ENCODE peak calls at places on chromosomes 5 and 9, in ten cellular contexts. M, G, V, A, T, I, X, Q, U and B are unnamed samples.

GRCh38 chr5:132495063-132495671 is 4.6 kb upstream of the IRF1 start:
- DNase-seq in M (peak), G (no peak), V (peak), A (peak), T (no peak), I (peak), X (peak), Q (no peak), U (peak), B (no peak)

GRCh38 chr5:102866315-102866693 is 111.2 kb downstream of the PAM start:
- DNase-seq in M (no peak), G (peak), V (no peak), A (no peak), T (no peak), I (no peak), X (no peak), Q (peak), U (no peak), B (no peak)

GRCh38 chr5:120538149-120538548 is 74.0 kb downstream of the PRR16 start:
- DNase-seq in M (no peak), G (peak), V (no peak), A (no peak), T (no peak), I (no peak), X (no peak), Q (no peak), U (no peak), B (no peak)

GRCh38 chr5:14131855-14132503 is 11.2 kb upstream of the TRIO start:
- DNase-seq in M (no peak), G (no peak), V (no peak), A (no peak), T (no peak), I (no peak), X (no peak), Q (no peak), U (no peak), B (no peak)

GRCh38 chr5:173883347-173883924 is 4.7 kb upstream of the CPEB4 start:
- DNase-seq in M (no peak), G (no peak), V (no peak), A (no peak), T (no peak), I (no peak), X (no peak), Q (no peak), U (no peak), B (no peak)

GRCh38 chr9:96217756-96218693 is 84.0 kb downstream of the HSD17B3 start:
- DNase-seq in M (peak), G (peak), V (peak), A (peak), T (no peak), I (peak), X (peak), Q (peak), U (peak), B (peak)

GRCh38 chr5:142551242-142552067 is 134.4 kb downstream of the FGF1 start:
- DNase-seq in M (no peak), G (peak), V (no peak), A (peak), T (no peak), I (no peak), X (no peak), Q (no peak), U (no peak), B (no peak)

GRCh38 chr9:33452828-33453271 is 5.5 kb upstream of the AQP3 start:
- DNase-seq in M (peak), G (peak), V (peak), A (peak), T (peak), I (no peak), X (peak), Q (peak), U (peak), B (no peak)

GRCh38 chr5:109373932-109374331 is 35.8 kb downstream of the PJA2 start:
- DNase-seq in M (no peak), G (no peak), V (no peak), A (no peak), T (no peak), I (no peak), X (no peak), Q (no peak), U (no peak), B (no peak)

GRCh38 chr5:74409166-74409706 is 231.3 kb downstream of the ENC1 start:
- DNase-seq in M (no peak), G (no peak), V (no peak), A (no peak), T (no peak), I (no peak), X (no peak), Q (no peak), U (peak), B (peak)

GRCh38 chr5:138789771-138790242 is 36.6 kb downstream of the CTNNA1 start:
- DNase-seq in M (no peak), G (peak), V (no peak), A (no peak), T (peak), I (no peak), X (no peak), Q (peak), U (no peak), B (no peak)

GRCh38 chr5:172748341-172748843 is 22.6 kb downstream of the DUSP1 start:
- DNase-seq in M (no peak), G (no peak), V (no peak), A (peak), T (no peak), I (no peak), X (no peak), Q (peak), U (peak), B (no peak)

GRCh38 chr5:32710335-32710858 is 724 bp upstream of the NPR3 start:
- DNase-seq in M (no peak), G (no peak), V (no peak), A (peak), T (no peak), I (no peak), X (peak), Q (peak), U (peak), B (no peak)

GRCh38 chr9:995776-996175 is 19.3 kb downstream of the DMRT3 start:
- DNase-seq in M (no peak), G (peak), V (no peak), A (no peak), T (no peak), I (no peak), X (no peak), Q (no peak), U (no peak), B (no peak)

GRCh38 chr5:57862471-57863282 is 380.1 kb upstream of the ACTBL2 start:
- DNase-seq in M (peak), G (peak), V (no peak), A (no peak), T (no peak), I (no peak), X (no peak), Q (no peak), U (no peak), B (no peak)

GRCh38 chr5:56525117-56525516 is 290.2 kb upstream of the MAP3K1 start:
- DNase-seq in M (no peak), G (peak), V (no peak), A (no peak), T (no peak), I (no peak), X (no peak), Q (peak), U (peak), B (no peak)

GRCh38 chr5:171337207-171337562 is 28.1 kb downstream of the TLX3 start:
- DNase-seq in M (no peak), G (no peak), V (no peak), A (no peak), T (no peak), I (no peak), X (no peak), Q (no peak), U (no peak), B (no peak)
- TF ChIP-seq CTCF in M (no peak), G (no peak), V (no peak), A (no peak), T (peak), I (no peak), X (no peak), Q (no peak), U (no peak), B (no peak)

GRCh38 chr9:127909839-127910273 is 7.0 kb downstream of the ST6GALNAC4 start:
- DNase-seq in M (no peak), G (no peak), V (no peak), A (no peak), T (no peak), I (no peak), X (peak), Q (no peak), U (no peak), B (no peak)

GRCh38 chr9:127905788-127906191 is 6.4 kb upstream of the ST6GALNAC6 start:
- DNase-seq in M (no peak), G (no peak), V (peak), A (no peak), T (no peak), I (no peak), X (peak), Q (no peak), U (peak), B (no peak)

GRCh38 chr9:127908660-127908926 is 8.2 kb downstream of the ST6GALNAC4 start:
- DNase-seq in M (no peak), G (no peak), V (no peak), A (no peak), T (no peak), I (no peak), X (no peak), Q (no peak), U (peak), B (no peak)

GRCh38 chr9:127910613-127911205 is 6.1 kb downstream of the ST6GALNAC4 start:
- DNase-seq in M (no peak), G (peak), V (no peak), A (no peak), T (no peak), I (no peak), X (peak), Q (peak), U (peak), B (no peak)

GRCh38 chr9:127907867-127908659 is 8.7 kb upstream of the ST6GALNAC6 start:
- DNase-seq in M (no peak), G (no peak), V (no peak), A (no peak), T (no peak), I (no peak), X (peak), Q (no peak), U (no peak), B (no peak)
- TF ChIP-seq POLR2A in M (no peak), G (no peak), V (no peak), A (no peak), T (no peak), I (no peak), X (no peak), Q (no peak), U (no peak), B (no peak)

GRCh38 chr9:136536721-136537241 is 9.1 kb downstream of the NOTCH1 start:
- DNase-seq in M (no peak), G (no peak), V (no peak), A (no peak), T (no peak), I (no peak), X (no peak), Q (no peak), U (no peak), B (no peak)
- TF ChIP-seq CTCF in M (no peak), G (no peak), V (no peak), A (no peak), T (no peak), I (no peak), X (no peak), Q (no peak), U (no peak), B (no peak)

GRCh38 chr9:130834371-130835311 is at the start of gene ABL1:
- DNase-seq in M (peak), G (peak), V (peak), A (peak), T (peak), I (peak), X (peak), Q (peak), U (peak), B (peak)
- TF ChIP-seq POLR2A in M (no peak), G (peak), V (no peak), A (no peak), T (no peak), I (no peak), X (peak), Q (peak), U (peak), B (no peak)

DNA sequence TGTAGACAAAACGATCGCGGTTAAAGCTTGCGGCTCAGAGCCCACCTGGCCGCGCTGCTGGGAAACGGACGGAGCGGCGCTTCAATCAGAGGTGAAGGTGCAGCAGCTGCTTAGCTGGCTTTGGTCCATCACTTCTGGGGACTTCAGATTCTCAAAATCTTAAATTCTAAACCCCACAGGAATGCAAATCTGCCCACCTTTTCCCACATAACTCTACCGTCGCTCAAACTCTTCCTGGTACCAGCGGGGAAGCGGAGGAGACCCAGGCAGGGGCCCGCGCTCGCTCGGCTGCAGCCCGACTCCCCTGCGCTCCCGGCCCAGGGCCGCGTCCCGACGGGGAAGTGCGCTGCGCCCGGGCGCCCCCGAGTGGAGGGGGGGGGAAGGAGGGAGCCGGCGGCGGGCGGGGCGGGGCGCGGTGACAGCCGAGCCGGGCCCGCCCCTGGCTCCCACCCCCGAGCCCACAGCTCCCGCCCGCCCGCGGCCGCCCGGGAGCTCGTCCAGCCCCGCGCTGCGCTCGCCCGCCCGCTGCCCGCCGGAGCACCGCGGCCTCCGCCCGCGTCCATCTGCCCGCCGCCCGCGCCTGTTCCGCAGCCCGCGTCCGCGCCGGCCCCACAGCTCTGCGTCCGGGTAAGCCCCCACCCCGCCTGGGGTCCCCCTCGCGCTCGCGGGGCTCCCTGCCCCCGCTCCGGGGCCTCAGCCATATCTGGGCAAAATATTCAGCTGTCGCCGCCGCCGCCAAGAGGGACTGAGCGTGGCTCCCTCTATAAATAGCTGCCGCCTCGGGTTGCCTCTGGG is at the start of gene TMOD1:
- DNase-seq in M (no peak), G (peak), V (peak), A (peak), T (peak), I (peak), X (peak), Q (peak), U (peak), B (peak)
- TF ChIP-seq CTCF in M (no peak), G (peak), V (no peak), A (peak), T (peak), I (peak), X (no peak), Q (no peak), U (no peak), B (no peak)

DNA sequence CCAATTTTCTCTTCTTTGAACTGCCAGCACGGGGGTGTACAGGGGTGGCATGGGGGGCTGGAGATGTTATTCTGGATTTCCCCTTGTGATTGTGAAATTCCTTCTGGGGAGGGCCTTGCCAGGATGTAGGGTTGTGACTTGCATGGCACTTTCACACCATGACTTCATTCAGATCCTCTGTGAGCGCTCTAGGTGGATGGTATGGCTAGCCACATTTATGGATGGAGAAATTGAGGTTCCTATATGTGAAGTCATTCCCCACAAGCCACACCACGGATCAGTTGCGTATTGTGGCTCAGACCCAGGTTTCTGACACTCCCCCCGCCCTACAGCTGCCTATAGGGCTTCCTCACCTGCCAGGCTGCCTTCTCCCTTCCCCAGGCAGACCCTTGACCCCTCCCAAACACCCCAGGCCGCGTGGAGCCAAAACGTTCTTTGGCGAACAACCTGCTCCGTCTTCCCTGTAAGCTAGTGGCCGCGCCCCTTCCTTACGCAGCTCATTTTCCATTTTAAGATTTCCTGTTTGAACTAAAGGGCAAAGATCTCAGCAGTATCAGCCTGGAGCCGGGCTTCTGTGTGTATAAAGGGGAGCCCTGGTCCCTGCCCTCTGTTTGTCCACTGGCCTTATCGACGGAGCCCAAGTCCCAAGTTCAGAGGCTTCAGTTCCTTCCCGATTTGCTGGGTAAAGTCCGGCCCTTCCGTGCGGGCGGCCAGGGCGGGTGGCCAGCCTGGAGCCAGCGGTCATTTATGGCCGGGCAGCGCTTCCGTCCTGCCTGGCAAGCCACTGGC is 97.8 kb upstream of the KLF4 start:
- DNase-seq in M (peak), G (no peak), V (no peak), A (peak), T (no peak), I (no peak), X (peak), Q (peak), U (peak), B (no peak)
- TF ChIP-seq POLR2A in M (no peak), G (no peak), V (no peak), A (no peak), T (no peak), I (no peak), X (peak), Q (no peak), U (peak), B (no peak)

GRCh38 chr9:111524731-111525055 is 286 bp upstream of the ZNF483 start:
- DNase-seq in M (no peak), G (no peak), V (no peak), A (no peak), T (no peak), I (no peak), X (no peak), Q (no peak), U (no peak), B (no peak)

GRCh38 chr9:111531716-111532115 is 6.7 kb downstream of the ZNF483 start:
- DNase-seq in M (no peak), G (no peak), V (no peak), A (no peak), T (no peak), I (no peak), X (no peak), Q (no peak), U (no peak), B (no peak)

GRCh38 chr9:111525056-111525977 is at the start of gene ZNF483:
- DNase-seq in M (peak), G (peak), V (peak), A (peak), T (peak), I (peak), X (peak), Q (peak), U (peak), B (no peak)

GRCh38 chr9:111529787-111530186 is 4.8 kb downstream of the ZNF483 start:
- DNase-seq in M (no peak), G (no peak), V (no peak), A (no peak), T (no peak), I (no peak), X (no peak), Q (no peak), U (no peak), B (no peak)

GRCh38 chr9:111527347-111527746 is 2.4 kb downstream of the ZNF483 start:
- DNase-seq in M (no peak), G (no peak), V (no peak), A (no peak), T (no peak), I (no peak), X (no peak), Q (no peak), U (no peak), B (no peak)
- TF ChIP-seq CTCF in M (no peak), G (no peak), V (no peak), A (no peak), T (no peak), I (no peak), X (no peak), Q (no peak), U (no peak), B (no peak)

GRCh38 chr5:170296935-170297588 is 515 bp downstream of the LCP2 start:
- DNase-seq in M (no peak), G (no peak), V (no peak), A (no peak), T (no peak), I (no peak), X (no peak), Q (no peak), U (no peak), B (no peak)
- TF ChIP-seq POLR2A in M (no peak), G (no peak), V (no peak), A (no peak), T (no peak), I (no peak), X (no peak), Q (no peak), U (no peak), B (no peak)

GRCh38 chr5:124847907-124848306 is 101.5 kb upstream of the ZNF608 start:
- DNase-seq in M (no peak), G (no peak), V (no peak), A (no peak), T (no peak), I (no peak), X (no peak), Q (no peak), U (no peak), B (no peak)
- TF ChIP-seq CTCF in M (no peak), G (no peak), V (no peak), A (no peak), T (no peak), I (no peak), X (no peak), Q (no peak), U (no peak), B (no peak)